ENCODE peak calls at places on chromosomes 7 and 10, in five cellular contexts. One of them, this sample, is unnamed.

GRCh38 chr7:92873776-92874175 is 37.4 kb upstream of the CDK6 start:
- DNase-seq in A549: no peak
- DNase-seq in K562: no peak
- DNase-seq in HepG2: no peak
- DNase-seq in GM12878: no peak
- DNase-seq in this sample: peak; percentile 36

GRCh38 chr10:70622981-70623844 is 20.7 kb upstream of the PRF1 start:
- DNase-seq in A549: no peak
- DNase-seq in K562: no peak
- DNase-seq in HepG2: no peak
- DNase-seq in GM12878: no peak
- DNase-seq in this sample: no peak

GRCh38 chr10:58734116-58734515 is 221.4 kb downstream of the BICC1 start:
- DNase-seq in A549: no peak
- DNase-seq in K562: no peak
- DNase-seq in HepG2: no peak
- DNase-seq in GM12878: no peak
- DNase-seq in this sample: no peak

GRCh38 chr7:44678468-44679179 is 70.0 kb upstream of the ZMIZ2 start:
- DNase-seq in A549: no peak
- DNase-seq in K562: no peak
- DNase-seq in HepG2: peak; percentile 83
- DNase-seq in GM12878: no peak
- DNase-seq in this sample: no peak

GRCh38 chr10:108616559-108617285 is 1306.6 kb downstream of the XPNPEP1 start:
- DNase-seq in A549: no peak
- DNase-seq in K562: no peak
- DNase-seq in HepG2: no peak
- DNase-seq in GM12878: no peak
- DNase-seq in this sample: no peak

GRCh38 chr7:124857672-124858235 is 71.9 kb downstream of the POT1 start:
- DNase-seq in A549: no peak
- DNase-seq in K562: no peak
- DNase-seq in HepG2: no peak
- DNase-seq in GM12878: no peak
- DNase-seq in this sample: no peak

GRCh38 chr7:121088870-121089269 is 100.4 kb downstream of the CPED1 start:
- DNase-seq in A549: no peak
- DNase-seq in K562: no peak
- DNase-seq in HepG2: no peak
- DNase-seq in GM12878: no peak
- DNase-seq in this sample: no peak

GRCh38 chr10:5892007-5892406 is 2.0 kb downstream of the FBH1 start:
- DNase-seq in A549: no peak
- DNase-seq in K562: no peak
- DNase-seq in HepG2: no peak
- DNase-seq in GM12878: no peak
- DNase-seq in this sample: peak; percentile 66

GRCh38 chr7:68244411-68244810 is 1247.8 kb downstream of the TYW1 start:
- DNase-seq in A549: no peak
- DNase-seq in K562: no peak
- DNase-seq in HepG2: no peak
- DNase-seq in GM12878: no peak
- DNase-seq in this sample: no peak
- H3K4me2 ChIP-seq in A549: no peak overlapping the region
- H3K4me2 ChIP-seq in K562: no peak overlapping the region
- H3K4me2 ChIP-seq in HepG2: no peak overlapping the region
- H3K4me2 ChIP-seq in GM12878: no peak overlapping the region
- H3K4me2 ChIP-seq in this sample: no peak overlapping the region

GRCh38 chr10:121069061-121069850 is 218.1 kb downstream of the WDR11 start:
- DNase-seq in A549: peak; percentile 21
- DNase-seq in K562: no peak
- DNase-seq in HepG2: no peak
- DNase-seq in GM12878: peak; percentile 7
- DNase-seq in this sample: no peak

GRCh38 chr10:121070671-121071070 is 219.5 kb downstream of the WDR11 start:
- DNase-seq in A549: no peak
- DNase-seq in K562: no peak
- DNase-seq in HepG2: no peak
- DNase-seq in GM12878: no peak
- DNase-seq in this sample: no peak

GRCh38 chr10:121065330-121065729 is 214.2 kb downstream of the WDR11 start:
- DNase-seq in A549: no peak
- DNase-seq in K562: no peak
- DNase-seq in HepG2: peak; percentile 58
- DNase-seq in GM12878: no peak
- DNase-seq in this sample: no peak

GRCh38 chr10:121073743-121074142 is 222.6 kb downstream of the WDR11 start:
- DNase-seq in A549: no peak
- DNase-seq in K562: no peak
- DNase-seq in HepG2: no peak
- DNase-seq in GM12878: no peak
- DNase-seq in this sample: no peak

GRCh38 chr10:121070257-121070656 is 219.1 kb downstream of the WDR11 start:
- DNase-seq in A549: peak; percentile 33
- DNase-seq in K562: peak; percentile 7
- DNase-seq in HepG2: peak; percentile 46
- DNase-seq in GM12878: no peak
- DNase-seq in this sample: no peak
- TF ChIP-seq CTCF in A549: peak; percentile 10
- TF ChIP-seq CTCF in K562: peak; percentile 50
- TF ChIP-seq CTCF in HepG2: peak; percentile 47
- TF ChIP-seq CTCF in GM12878: no peak
- TF ChIP-seq CTCF in this sample: no peak

DNA sequence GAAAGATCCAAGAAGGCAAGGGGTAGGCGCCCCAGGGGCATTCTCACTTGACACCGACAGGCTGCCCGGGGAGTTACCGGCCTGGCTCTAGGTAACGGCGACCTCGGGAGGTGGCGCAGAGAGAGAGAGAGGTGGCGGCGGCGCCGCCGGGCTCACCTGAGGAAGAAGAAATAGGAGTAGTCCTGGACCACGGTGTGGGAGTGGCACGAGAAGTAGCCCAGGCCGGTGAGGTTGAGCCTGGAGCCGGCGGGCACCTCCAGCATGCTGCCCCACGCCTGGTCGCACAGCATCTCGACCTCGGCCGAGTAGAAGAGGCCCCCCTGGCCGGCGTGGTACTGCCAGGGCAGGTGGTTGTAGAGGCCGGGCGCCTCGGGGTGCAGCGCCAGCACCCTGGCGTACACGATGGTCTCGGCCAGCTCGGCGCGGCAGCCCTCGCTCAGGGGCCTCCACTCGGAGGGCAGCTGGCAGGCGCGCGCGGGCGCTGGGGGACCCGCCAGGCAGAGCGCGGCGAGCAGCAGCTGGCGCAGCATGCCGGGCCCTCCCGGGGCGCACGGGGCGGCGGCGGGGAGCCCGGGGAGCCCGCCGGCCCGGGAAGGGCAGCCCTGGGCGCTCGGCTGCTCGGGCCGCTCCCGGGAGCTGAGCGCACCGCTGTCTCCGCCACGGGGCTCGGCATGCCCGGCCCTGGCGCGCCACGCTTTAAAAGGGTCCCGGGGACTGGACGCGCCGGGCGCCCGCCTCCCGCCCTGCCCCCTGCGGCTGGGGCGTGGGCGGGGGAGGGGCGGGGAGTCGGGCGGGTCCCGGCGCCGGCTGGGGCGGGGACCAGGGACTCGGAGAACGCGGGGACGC is at the start of gene CCDC3:
- DNase-seq in A549: no peak
- DNase-seq in K562: peak; percentile 76
- DNase-seq in HepG2: no peak
- DNase-seq in GM12878: no peak
- DNase-seq in this sample: no peak
- TF ChIP-seq MYC in A549: no peak
- TF ChIP-seq MYC in K562: no peak
- TF ChIP-seq MYC in HepG2: no peak
- TF ChIP-seq MYC in GM12878: no peak
- TF ChIP-seq MYC in this sample: no peak

GRCh38 chr7:69012149-69012548 is 586.1 kb upstream of the AUTS2 start:
- DNase-seq in A549: no peak
- DNase-seq in K562: no peak
- DNase-seq in HepG2: no peak
- DNase-seq in GM12878: no peak
- DNase-seq in this sample: no peak
- H3K4me2 ChIP-seq in A549: no peak overlapping the region
- H3K4me2 ChIP-seq in K562: no peak overlapping the region
- H3K4me2 ChIP-seq in HepG2: no peak overlapping the region
- H3K4me2 ChIP-seq in GM12878: no peak overlapping the region
- H3K4me2 ChIP-seq in this sample: no peak overlapping the region

GRCh38 chr7:50679218-50680007 is 103.3 kb downstream of the GRB10 start:
- DNase-seq in A549: peak; percentile 56
- DNase-seq in K562: no peak
- DNase-seq in HepG2: peak; percentile 60
- DNase-seq in GM12878: no peak
- DNase-seq in this sample: peak; percentile 41
- TF ChIP-seq CTCF in A549: peak; percentile 54
- TF ChIP-seq CTCF in K562: peak; percentile 40
- TF ChIP-seq CTCF in HepG2: peak; percentile 79
- TF ChIP-seq CTCF in GM12878: peak; percentile 55
- TF ChIP-seq CTCF in this sample: peak; percentile 5

DNA sequence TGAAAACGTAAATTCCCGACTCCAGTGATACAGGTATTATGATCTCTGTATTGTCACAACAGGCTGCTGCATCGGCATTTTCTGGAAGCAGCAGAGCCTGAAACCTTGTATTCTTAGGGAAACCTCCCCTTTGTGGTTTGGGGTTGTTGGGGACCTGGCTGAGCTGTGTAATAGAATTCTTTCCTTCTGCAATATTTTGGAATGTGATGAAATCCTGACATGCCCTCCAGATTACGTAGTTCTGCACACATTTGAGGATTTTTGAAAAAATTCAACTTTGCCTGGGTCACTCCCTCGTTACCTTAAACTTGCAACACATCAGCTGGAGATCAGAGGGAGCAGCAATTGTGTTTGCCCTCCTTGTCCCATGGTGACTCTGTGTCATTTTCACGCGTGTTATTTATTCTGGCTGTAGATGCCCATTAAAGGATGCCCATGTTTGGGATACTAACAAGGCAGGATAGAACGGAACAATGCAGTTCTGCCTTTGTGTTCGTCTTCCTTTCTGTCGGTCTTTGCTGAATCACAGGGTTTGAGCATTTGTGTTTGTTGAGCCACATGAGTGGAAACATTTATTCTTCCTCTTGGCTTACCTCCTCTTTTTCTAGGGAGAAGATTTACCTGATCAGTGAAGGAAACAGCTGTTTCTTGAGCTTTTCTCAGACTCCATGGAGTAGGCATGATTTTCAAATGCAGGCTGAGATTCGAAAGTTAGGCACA is 181.7 kb downstream of the TCF7L2 start:
- DNase-seq in A549: peak; percentile 72
- DNase-seq in K562: no peak
- DNase-seq in HepG2: peak; percentile 58
- DNase-seq in GM12878: no peak
- DNase-seq in this sample: peak; percentile 9
- TF ChIP-seq MYC in A549: no peak
- TF ChIP-seq MYC in K562: no peak
- TF ChIP-seq MYC in HepG2: no peak
- TF ChIP-seq MYC in GM12878: no peak
- TF ChIP-seq MYC in this sample: no peak

This sample was measured in endothelial cell of umbilical vein.